ENCODE peak calls at places on chromosomes 3 and 15, in eight cellular contexts. W is SK-N-SH, E is astrocyte, O is upper lobe of left lung, K is transverse colon, M is A549, S is substantia nigra, D is lower lobe of right lung. Z is an unnamed sample.

GRCh38 chr3:48607519-48607918 is 1.9 kb downstream of the UQCRC1 start:
- DNase-seq in D (no peak), W (no peak), E (no peak), S (no peak), O (no peak), K (peak), M (no peak), Z (no peak)

GRCh38 chr3:67388738-67389137 is 265.7 kb downstream of the SUCLG2 start:
- DNase-seq in D (no peak), E (no peak), W (no peak), K (no peak), O (no peak), M (no peak), S (no peak), Z (no peak)

GRCh38 chr3:136042608-136043221 is 77.2 kb downstream of the PPP2R3A start:
- DNase-seq in K (no peak), O (no peak), M (peak), D (no peak), E (peak), S (no peak), W (peak), Z (no peak)

GRCh38 chr3:26091096-26091495 is 301.2 kb downstream of the OXSM start:
- DNase-seq in O (no peak), M (no peak), K (no peak), E (no peak), D (no peak), W (no peak), S (no peak), Z (no peak)

GRCh38 chr3:139975592-139976360 is 40.8 kb downstream of the CLSTN2 start:
- DNase-seq in O (no peak), M (no peak), K (no peak), S (no peak), W (peak), E (no peak), D (no peak), Z (no peak)

GRCh38 chr3:50978991-50979667 is 304.4 kb downstream of the DOCK3 start:
- DNase-seq in M (no peak), D (no peak), E (no peak), S (no peak), K (no peak), W (no peak), O (no peak), Z (no peak)

GRCh38 chr3:89682556-89682955 is 575.1 kb downstream of the EPHA3 start:
- DNase-seq in S (no peak), M (no peak), K (no peak), O (no peak), E (no peak), D (no peak), W (no peak), Z (no peak)

GRCh38 chr3:123346726-123347125 is 102.2 kb downstream of the ADCY5 start:
- DNase-seq in W (no peak), O (no peak), D (no peak), M (no peak), E (no peak), S (no peak), K (no peak), Z (no peak)

GRCh38 chr3:186277268-186277909 is 84.6 kb downstream of the DGKG start:
- DNase-seq in M (no peak), E (peak), D (no peak), W (no peak), K (no peak), S (no peak), O (no peak), Z (no peak)

GRCh38 chr3:188956839-188957489 is 214.8 kb upstream of the TPRG1 start:
- DNase-seq in S (no peak), E (peak), D (no peak), W (peak), M (peak), K (no peak), O (no peak), Z (no peak)

GRCh38 chr3:93843981-93844380 is 129.7 kb downstream of the PROS1 start:
- DNase-seq in S (no peak), W (no peak), M (no peak), K (no peak), D (no peak), E (peak), O (no peak), Z (no peak)

GRCh38 chr3:123880998-123881561 is 3.1 kb downstream of the MYLK start:
- DNase-seq in D (no peak), O (no peak), E (peak), K (no peak), S (no peak), W (peak), M (peak), Z (no peak)

GRCh38 chr3:151639096-151639740 is 94.5 kb upstream of the AADACL2 start:
- DNase-seq in O (no peak), W (no peak), M (no peak), K (no peak), D (no peak), E (peak), S (no peak), Z (no peak)

GRCh38 chr3:69665026-69665739 is 74.1 kb upstream of the MITF start:
- DNase-seq in O (peak), M (peak), W (peak), D (no peak), E (peak), S (no peak), K (no peak), Z (no peak)

GRCh38 chr15:33031324-33031736 is 163.2 kb downstream of the FMN1 start:
- DNase-seq in E (peak), S (no peak), W (no peak), K (no peak), D (no peak), M (no peak), O (no peak), Z (no peak)

GRCh38 chr3:68249265-68249664 is 594.9 kb upstream of the SUCLG2 start:
- DNase-seq in K (no peak), E (no peak), M (no peak), S (no peak), O (no peak), W (no peak), D (no peak), Z (no peak)

GRCh38 chr3:140972833-140973232 is 31.2 kb downstream of the SLC25A36 start:
- DNase-seq in M (no peak), O (no peak), S (no peak), K (no peak), W (no peak), D (no peak), E (peak), Z (no peak)

GRCh38 chr3:81936817-81937216 is 175.4 kb upstream of the GBE1 start:
- DNase-seq in E (no peak), D (no peak), K (no peak), W (no peak), M (no peak), S (no peak), O (no peak), Z (no peak)

GRCh38 chr3:127967296-127967695 is 52.3 kb downstream of the KBTBD12 start:
- DNase-seq in O (no peak), S (no peak), K (no peak), D (no peak), W (no peak), E (peak), M (no peak), Z (no peak)

GRCh38 chr3:53286727-53287412 is 31.0 kb upstream of the TKT start:
- DNase-seq in W (no peak), O (no peak), E (peak), S (no peak), M (no peak), K (no peak), D (no peak), Z (no peak)

GRCh38 chr3:53288214-53288613 is 32.4 kb upstream of the TKT start:
- DNase-seq in E (no peak), O (no peak), K (no peak), D (no peak), W (no peak), M (no peak), S (no peak), Z (no peak)

GRCh38 chr3:53282581-53282980 is 26.8 kb upstream of the TKT start:
- DNase-seq in S (no peak), W (no peak), M (no peak), E (no peak), K (no peak), O (no peak), D (no peak), Z (no peak)

DNA sequence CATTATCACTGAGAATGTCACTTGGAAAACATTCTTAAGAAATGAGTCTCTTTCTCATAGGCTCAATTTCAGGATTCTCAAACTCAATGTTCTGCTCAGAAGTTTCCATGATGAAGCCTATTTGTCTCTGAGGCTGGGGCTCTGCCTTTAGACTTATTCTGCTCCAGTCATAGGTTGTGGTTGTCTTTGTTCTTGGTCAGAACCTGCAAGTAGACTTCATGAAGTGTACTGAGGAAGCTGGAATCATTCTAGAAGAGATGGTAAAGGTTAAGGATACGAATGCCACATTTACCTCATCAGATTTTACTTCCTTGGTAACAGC is 31.6 kb upstream of the TKT start:
- DNase-seq in W (no peak), E (no peak), M (no peak), O (no peak), S (no peak), K (no peak), D (no peak), Z (no peak)
- H3K27ac ChIP-seq in W (no peak), E (no peak), M (no peak), O (no peak), S (no peak), K (peak), D (no peak), Z (peak)

DNA sequence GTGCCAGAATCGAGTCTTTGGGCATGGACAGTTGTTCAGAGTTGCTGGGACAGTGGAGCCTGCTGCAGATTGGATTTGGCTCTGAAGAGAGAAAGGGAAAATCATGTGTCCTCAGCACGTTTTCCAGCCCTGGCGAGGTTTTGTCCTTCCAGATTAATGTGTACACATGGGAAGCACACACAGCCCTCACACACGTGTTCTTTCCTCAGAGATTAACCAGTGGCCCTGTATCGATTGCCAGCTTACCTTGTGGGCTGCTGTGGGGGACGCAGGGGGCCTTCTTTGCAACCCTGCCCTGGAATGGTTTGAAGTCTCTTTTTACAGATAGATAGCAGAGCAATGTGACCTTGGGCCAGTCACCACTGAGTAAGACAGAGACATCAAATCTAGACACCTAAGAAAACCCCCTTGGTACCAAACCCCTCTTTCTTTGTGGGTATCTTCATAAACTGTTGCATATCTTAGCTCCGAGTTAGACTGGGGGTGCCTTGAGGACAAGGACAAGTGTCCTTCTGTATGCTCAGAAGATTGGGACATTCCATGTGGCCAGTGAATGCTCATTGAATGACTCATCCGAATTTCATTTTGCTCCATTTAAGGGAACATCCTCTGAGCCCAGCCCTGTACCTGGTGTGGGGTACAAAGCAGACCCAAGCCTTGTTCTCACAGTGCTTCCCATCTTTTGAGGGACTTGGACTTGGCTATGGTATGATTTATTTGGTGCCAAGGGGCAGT is 48.0 kb downstream of the SMAD6 start:
- DNase-seq in M (no peak), O (no peak), E (no peak), S (no peak), K (no peak), W (no peak), D (no peak), Z (no peak)
- H3K27ac ChIP-seq in M (peak), O (peak), E (no peak), S (no peak), K (no peak), W (no peak), D (no peak), Z (no peak)

DNA sequence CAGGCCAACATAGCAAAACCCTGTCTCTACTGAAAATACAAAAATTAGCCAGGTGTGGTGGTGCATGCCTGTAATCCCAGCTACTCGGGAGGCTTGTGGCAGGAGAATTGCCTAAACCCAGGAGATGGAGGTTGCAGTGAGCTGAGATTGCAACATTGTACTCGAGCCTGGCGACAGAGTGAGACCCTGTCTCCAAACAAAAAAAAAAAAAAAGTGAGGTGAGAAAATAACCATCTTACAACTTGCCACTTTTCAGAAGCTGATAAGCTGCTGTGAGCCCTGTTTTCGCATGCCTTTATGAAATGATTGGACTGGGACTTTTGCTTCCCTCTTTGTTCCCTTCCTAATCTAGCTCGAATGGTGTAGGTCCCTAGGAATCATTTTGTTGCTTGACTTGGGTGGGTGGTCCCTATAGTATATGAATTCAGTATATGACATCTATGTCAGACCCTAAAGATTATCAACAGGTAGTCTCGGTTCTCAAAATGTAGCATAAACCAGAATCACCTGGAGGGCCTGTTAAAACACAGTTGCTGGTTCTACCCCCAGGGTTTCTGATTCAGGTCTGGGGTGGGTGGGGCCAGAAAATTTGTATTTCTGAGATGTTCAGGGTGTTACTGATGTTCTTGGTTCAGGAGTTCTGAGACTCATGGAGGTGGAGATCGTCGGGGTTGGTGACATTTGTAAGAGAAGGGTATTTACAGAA is 107.9 kb downstream of the FNDC3B start:
- DNase-seq in W (no peak), E (no peak), K (no peak), S (no peak), O (no peak), D (no peak), M (no peak), Z (no peak)
- H3K27ac ChIP-seq in W (no peak), E (no peak), K (no peak), S (no peak), O (no peak), D (no peak), M (peak), Z (no peak)

GRCh38 chr3:5430701-5431100 is 243.2 kb downstream of the EDEM1 start:
- DNase-seq in O (no peak), W (no peak), K (no peak), S (no peak), M (no peak), E (no peak), D (no peak), Z (no peak)
- H3K27ac ChIP-seq in O (no peak), W (no peak), K (no peak), S (no peak), M (no peak), E (no peak), D (no peak), Z (no peak)